ENCODE peak calls at places on chromosomes 16 and 17, in nine cellular contexts. B is AG08395; S is effector memory CD4-positive, alpha-beta T cell; A is HS-5; J is AG04450; E is left cardiac atrium; Z is midbrain; T is effector CD4-positive, alpha-beta T cell; P is GM04504. G is an unnamed sample.

GRCh38 chr17:40349477-40350409 is 14.8 kb downstream of the GJD3 start:
- DNase-seq in A (no peak), Z (no peak), J (no peak), P (no peak), T (no peak), B (no peak), E (no peak), S (no peak), G (no peak)

GRCh38 chr17:66715745-66716156 is 119.2 kb upstream of the CACNG5 start:
- DNase-seq in S (no peak), B (peak; percentile 75), Z (peak; percentile 80), J (peak; percentile 23), E (no peak), A (peak; percentile 11), T (no peak), P (peak; percentile 34), G (peak; percentile 57)

GRCh38 chr16:19884611-19885455 is at the start of gene GPRC5B:
- DNase-seq in J (no peak), S (peak; percentile 35), P (no peak), B (peak; percentile 55), E (peak; percentile 56), A (no peak), Z (peak; percentile 77), T (peak; percentile 25), G (no peak)

GRCh38 chr16:83305092-83305491 is 502.7 kb upstream of the HSBP1 start:
- DNase-seq in T (no peak), E (no peak), Z (no peak), J (peak; percentile 36), P (peak; percentile 76), B (peak; percentile 90), S (no peak), A (peak; percentile 72), G (peak; percentile 83)

GRCh38 chr16:66079671-66080070 is 286.8 kb upstream of the CDH5 start:
- DNase-seq in P (no peak), A (no peak), Z (no peak), S (no peak), T (no peak), J (no peak), E (no peak), B (no peak), G (no peak)

GRCh38 chr17:9370464-9370863 is 205.2 kb downstream of the STX8 start:
- DNase-seq in B (no peak), A (no peak), Z (no peak), J (no peak), E (no peak), S (no peak), T (no peak), P (no peak), G (no peak)

GRCh38 chr17:65169691-65170090 is 32.5 kb downstream of the RGS9 start:
- DNase-seq in P (no peak), E (no peak), J (no peak), A (no peak), Z (no peak), S (no peak), T (no peak), B (no peak), G (no peak)

GRCh38 chr17:51860934-51861561 is 297.5 kb downstream of the CA10 start:
- DNase-seq in Z (peak; percentile 50), P (peak; percentile 20), A (no peak), E (no peak), J (no peak), B (no peak), S (no peak), T (no peak), G (no peak)

GRCh38 chr17:47789611-47790520 is 31.7 kb downstream of the OSBPL7 start:
- DNase-seq in B (peak; percentile 76), S (no peak), P (no peak), Z (peak; percentile 35), J (no peak), T (no peak), A (peak; percentile 26), E (peak; percentile 55), G (no peak)

GRCh38 chr17:38789185-38789584 is 10.2 kb downstream of the PIP4K2B start:
- DNase-seq in P (no peak), B (peak; percentile 34), A (no peak), T (no peak), Z (no peak), S (no peak), J (no peak), E (no peak), G (peak; percentile 82)

GRCh38 chr17:57603978-57604377 is 141.1 kb downstream of the CCDC182 start:
- DNase-seq in J (no peak), S (peak; percentile 29), A (no peak), T (peak; percentile 62), P (no peak), E (no peak), Z (no peak), B (no peak), G (no peak)

GRCh38 chr17:36000730-36001108 is 634 bp downstream of the CCL15 start:
- DNase-seq in T (no peak), E (no peak), B (no peak), Z (no peak), J (no peak), A (no peak), P (no peak), S (no peak), G (no peak)